ENCODE peak calls at places on chromosome 7, in five cellular contexts. M, O, Q, C and H are unnamed samples.

GRCh38 chr7:139231513-139232376 is 708 bp downstream of the UBN2 start:
- DNase-seq in M (peak), O (peak), Q (peak), C (peak), H (peak)

GRCh38 chr7:28685291-28685659 is 272.9 kb downstream of the TRIL start:
- DNase-seq in M (no peak), O (peak), Q (no peak), C (no peak), H (no peak)

GRCh38 chr7:2613113-2613925 is 18.5 kb upstream of the TTYH3 start:
- DNase-seq in M (no peak), O (no peak), Q (no peak), C (no peak), H (no peak)

GRCh38 chr7:41030673-41031072 is 672.2 kb downstream of the INHBA start:
- DNase-seq in M (no peak), O (no peak), Q (peak), C (no peak), H (no peak)

GRCh38 chr7:128203047-128203491 is 38.0 kb upstream of the LEP start:
- DNase-seq in M (no peak), O (no peak), Q (no peak), C (no peak), H (no peak)

GRCh38 chr7:2956526-2957368 is 86.9 kb downstream of the CARD11 start:
- DNase-seq in M (peak), O (no peak), Q (peak), C (no peak), H (no peak)

GRCh38 chr7:102294589-102294988 is 7.9 kb downstream of the SH2B2 start:
- DNase-seq in M (no peak), O (no peak), Q (no peak), C (no peak), H (no peak)

GRCh38 chr7:151342811-151343210 is 1.2 kb downstream of the NUB1 start:
- DNase-seq in M (no peak), O (no peak), Q (no peak), C (no peak), H (no peak)

GRCh38 chr7:39642896-39643295 is 19.5 kb downstream of the RALA start:
- DNase-seq in M (no peak), O (no peak), Q (no peak), C (no peak), H (no peak)

GRCh38 chr7:102830206-102830605 is 81.4 kb downstream of the FAM185A start:
- DNase-seq in M (no peak), O (no peak), Q (no peak), C (no peak), H (no peak)

GRCh38 chr7:14229047-14229446 is 239.6 kb upstream of the ETV1 start:
- DNase-seq in M (no peak), O (no peak), Q (peak), C (no peak), H (no peak)

GRCh38 chr7:14233026-14233897 is 243.8 kb upstream of the ETV1 start:
- DNase-seq in M (peak), O (no peak), Q (peak), C (no peak), H (no peak)

GRCh38 chr7:14235056-14235455 is 245.6 kb upstream of the ETV1 start:
- DNase-seq in M (no peak), O (no peak), Q (no peak), C (no peak), H (no peak)

GRCh38 chr7:14236834-14237233 is 247.4 kb upstream of the ETV1 start:
- DNase-seq in M (no peak), O (no peak), Q (peak), C (no peak), H (no peak)

DNA sequence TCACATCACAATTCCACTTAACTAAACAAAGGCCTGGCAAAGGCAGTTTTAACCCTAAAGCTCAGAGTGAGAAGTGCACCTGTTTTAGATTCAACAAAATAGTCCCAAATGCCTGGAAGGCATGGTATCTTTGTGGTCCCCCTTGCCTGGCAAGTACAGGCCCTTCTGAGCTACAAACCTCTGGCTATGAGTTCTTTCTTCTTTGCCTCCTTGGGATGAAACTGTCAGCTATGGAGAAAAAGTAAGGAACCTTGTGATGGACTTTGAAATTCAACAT is 244.4 kb upstream of the ETV1 start:
- DNase-seq in M (peak), O (no peak), Q (no peak), C (no peak), H (no peak)
- TF ChIP-seq CTCF in M (no peak), O (no peak), Q (no peak), C (no peak), H (no peak)

GRCh38 chr7:47936323-47936722 is 11.9 kb downstream of the PKD1L1 start:
- DNase-seq in M (no peak), O (no peak), Q (no peak), C (no peak), H (no peak)

GRCh38 chr7:47939425-47940036 is 8.7 kb downstream of the PKD1L1 start:
- DNase-seq in M (no peak), O (no peak), Q (no peak), C (no peak), H (no peak)

GRCh38 chr7:47938574-47939165 is 9.6 kb downstream of the PKD1L1 start:
- DNase-seq in M (no peak), O (no peak), Q (peak), C (no peak), H (no peak)

GRCh38 chr7:47937065-47937687 is 11.1 kb downstream of the PKD1L1 start:
- DNase-seq in M (no peak), O (no peak), Q (no peak), C (no peak), H (no peak)

DNA sequence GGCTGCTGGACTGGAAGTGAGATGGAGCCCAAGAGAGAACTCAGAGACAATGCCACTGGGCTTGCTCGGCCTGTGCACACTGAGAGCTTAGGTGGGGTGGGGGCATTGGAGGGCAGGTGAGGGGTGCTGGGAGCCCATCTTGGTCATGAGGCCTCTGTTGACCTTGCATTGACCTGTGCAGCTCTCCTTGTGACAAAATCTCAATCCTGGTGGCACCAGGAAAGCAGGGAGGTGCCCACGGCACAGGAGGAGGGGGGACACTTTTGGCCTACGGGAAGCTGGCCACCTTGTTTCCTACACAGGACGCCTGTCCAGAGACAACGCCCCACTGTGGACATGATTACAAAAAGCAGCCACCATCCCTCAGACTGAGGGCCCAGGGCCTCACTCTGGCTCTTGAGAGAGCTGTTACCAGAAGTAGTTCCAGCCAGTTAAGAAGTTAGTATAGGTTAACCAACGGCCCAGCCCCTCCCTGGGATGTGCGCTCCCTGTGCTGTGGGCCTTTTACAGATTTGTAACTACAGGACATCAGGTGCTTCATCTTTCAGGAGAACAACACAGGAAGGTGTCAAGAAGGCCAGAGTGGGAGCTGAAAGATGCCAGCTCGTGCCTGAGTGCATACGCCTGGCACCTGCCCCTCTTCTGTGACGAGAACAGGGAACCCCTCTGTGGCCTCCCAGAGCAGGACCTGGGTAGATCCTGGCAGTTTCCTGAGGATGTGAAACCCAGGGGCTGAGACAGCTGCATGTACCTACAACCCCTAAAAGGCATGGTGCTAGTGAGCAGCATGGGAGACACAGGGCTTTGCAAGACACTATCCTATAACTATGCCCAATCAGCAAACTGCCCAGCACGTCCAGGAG is 10.3 kb downstream of the PKD1L1 start:
- DNase-seq in M (no peak), O (no peak), Q (no peak), C (no peak), H (no peak)
- TF ChIP-seq CTCF in M (no peak), O (no peak), Q (no peak), C (no peak), H (no peak)

GRCh38 chr7:83362786-83363185 is 200.1 kb upstream of the PCLO start:
- DNase-seq in M (peak), O (no peak), Q (no peak), C (no peak), H (no peak)

GRCh38 chr7:83366629-83367028 is 203.9 kb upstream of the PCLO start:
- DNase-seq in M (no peak), O (no peak), Q (peak), C (no peak), H (no peak)

DNA sequence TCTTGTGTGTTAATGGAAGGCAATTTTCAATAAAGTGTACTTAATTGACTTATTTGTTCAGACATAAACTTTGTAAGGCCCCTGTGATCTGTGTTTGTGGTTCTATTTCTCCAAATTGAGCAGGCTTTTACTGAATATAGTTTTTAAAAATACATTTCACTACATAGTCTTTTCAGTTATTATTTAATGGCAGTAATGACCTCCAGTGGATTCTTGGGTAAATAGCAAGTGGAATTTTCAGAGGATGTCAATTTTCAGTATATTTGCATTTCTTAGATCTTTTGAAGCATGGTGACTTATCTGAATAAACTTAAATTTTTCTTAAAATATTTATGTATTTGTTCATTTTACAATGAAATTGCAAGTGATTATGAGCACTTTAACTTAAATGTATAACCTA is 203.1 kb upstream of the PCLO start:
- DNase-seq in M (no peak), O (no peak), Q (peak), C (no peak), H (no peak)
- TF ChIP-seq CTCF in M (peak), O (no peak), Q (peak), C (no peak), H (no peak)

DNA sequence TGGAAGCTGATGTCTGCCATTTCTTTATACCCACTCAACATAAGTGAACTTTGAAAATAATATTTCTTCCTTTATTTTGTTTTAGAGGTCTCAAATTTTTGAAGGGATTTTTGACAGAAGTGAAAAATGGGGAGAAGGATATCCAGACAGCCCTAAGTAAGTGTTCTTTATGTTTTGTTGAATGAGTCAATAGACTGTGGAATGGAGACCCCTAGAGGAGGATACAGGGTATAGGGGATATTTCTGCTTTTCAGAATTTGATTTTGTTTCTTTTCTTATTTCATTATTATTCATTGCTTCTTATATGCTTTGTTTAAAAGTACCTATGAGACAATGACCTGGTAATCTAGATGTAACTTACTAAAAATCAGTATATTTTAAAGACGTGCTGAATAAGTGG is 34.4 kb downstream of the PLEKHA8 start:
- DNase-seq in M (peak), O (no peak), Q (peak), C (no peak), H (no peak)
- TF ChIP-seq CTCF in M (peak), O (peak), Q (peak), C (peak), H (peak)

DNA sequence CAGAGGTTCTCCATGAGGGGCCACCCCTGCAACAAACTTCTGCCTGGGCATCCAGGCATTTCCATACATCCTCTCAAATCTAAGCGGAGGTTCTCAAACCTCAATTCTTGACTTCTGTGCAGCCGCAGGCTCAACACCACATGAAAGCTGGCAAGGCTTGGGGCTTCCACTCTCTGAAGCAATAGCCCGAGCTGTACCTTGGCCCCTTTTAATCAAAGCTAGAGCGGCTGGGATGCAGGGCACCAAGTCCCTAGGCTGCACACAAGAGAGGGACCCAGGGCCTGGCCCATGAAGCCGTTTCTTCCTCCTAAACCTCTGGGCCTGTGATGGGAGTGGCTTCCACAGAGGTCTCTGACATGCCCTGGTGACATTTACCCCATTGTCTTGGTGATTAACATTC is 43.8 kb downstream of the CDHR3 start:
- DNase-seq in M (no peak), O (no peak), Q (no peak), C (no peak), H (no peak)
- TF ChIP-seq CTCF in M (no peak), O (no peak), Q (no peak), C (no peak), H (no peak)

GRCh38 chr7:26399309-26399610 is 107.6 kb downstream of the SNX10 start:
- DNase-seq in M (peak), O (peak), Q (peak), C (peak), H (peak)
- TF ChIP-seq CTCF in M (peak), O (peak), Q (peak), C (peak), H (no peak)

DNA sequence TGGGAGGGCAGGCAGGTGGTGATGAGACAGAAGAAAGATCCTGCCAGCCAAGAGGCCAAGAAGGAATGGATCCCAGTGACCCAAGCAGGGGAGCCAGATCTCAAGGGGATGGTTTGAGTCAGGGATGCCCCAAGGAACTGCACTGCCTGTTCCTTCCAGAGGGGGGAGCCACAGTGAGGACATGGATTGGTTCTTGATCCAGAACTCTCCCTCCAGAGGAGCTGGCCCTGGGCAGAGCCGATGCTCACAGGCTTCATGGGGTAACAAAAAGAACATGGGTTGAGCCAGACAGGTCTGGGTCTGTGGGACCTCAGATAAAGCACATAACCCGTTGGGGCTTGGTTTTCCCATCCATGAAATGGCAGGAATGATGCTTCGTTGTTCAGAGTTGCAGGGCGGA is 4.6 kb upstream of the DENND2A start:
- DNase-seq in M (no peak), O (no peak), Q (no peak), C (no peak), H (peak)
- TF ChIP-seq CTCF in M (no peak), O (peak), Q (peak), C (peak), H (peak)

GRCh38 chr7:78090616-78091015 is 292.0 kb downstream of the PHTF2 start:
- DNase-seq in M (no peak), O (no peak), Q (no peak), C (no peak), H (no peak)
- TF ChIP-seq CTCF in M (peak), O (no peak), Q (peak), C (no peak), H (no peak)

DNA sequence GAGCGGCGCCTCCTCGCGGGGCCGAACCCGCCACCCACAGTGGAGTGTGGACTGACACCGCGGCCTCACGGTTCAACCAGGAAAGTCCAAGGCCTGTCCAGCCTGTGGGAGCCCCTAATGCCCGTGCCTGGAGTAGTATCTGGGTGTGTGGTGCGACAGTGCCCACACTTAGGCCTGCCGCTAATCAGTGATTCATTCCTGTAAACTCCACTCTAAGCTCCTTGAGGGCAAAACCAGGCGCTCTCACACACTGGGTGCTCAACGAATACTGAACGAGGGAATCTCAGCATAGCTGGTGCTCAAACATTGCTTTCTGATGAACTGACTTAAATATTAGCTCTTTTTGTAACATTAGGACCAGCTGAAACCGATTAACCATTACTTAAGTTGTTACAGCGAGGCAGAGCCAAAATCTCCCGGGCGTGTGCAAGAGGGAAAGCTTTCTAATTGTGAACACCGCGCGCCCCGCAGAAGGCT is 573 bp upstream of the GSDME start:
- DNase-seq in M (peak), O (no peak), Q (peak), C (no peak), H (no peak)
- TF ChIP-seq CTCF in M (peak), O (no peak), Q (peak), C (no peak), H (no peak)

DNA sequence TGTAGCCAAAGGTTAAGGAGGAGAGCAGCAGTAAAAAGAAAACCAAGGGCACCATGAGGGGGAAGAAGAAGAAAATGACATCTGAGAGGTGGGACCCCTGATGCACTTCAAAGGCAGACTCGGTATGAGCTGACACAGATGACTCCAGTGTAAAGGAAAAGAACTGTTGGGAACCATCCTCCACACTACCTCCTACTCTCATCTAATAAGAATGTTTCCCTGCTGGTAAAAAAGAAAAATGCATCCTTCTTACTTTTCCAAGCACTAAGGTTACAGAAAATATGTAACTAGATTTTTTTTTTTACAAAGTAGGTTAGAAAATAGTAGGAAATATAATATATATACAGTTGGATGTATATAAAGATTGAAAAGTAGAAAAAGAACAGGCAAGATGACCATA is 16.9 kb downstream of the TAS2R41 start:
- DNase-seq in M (no peak), O (no peak), Q (peak), C (no peak), H (no peak)
- TF ChIP-seq CTCF in M (no peak), O (no peak), Q (peak), C (peak), H (peak)